ENCODE peak calls at places on chromosomes 11 and 22, in four cellular contexts. E is PC-3; X is CD8-positive, alpha-beta T cell; Q is heart right ventricle. N is an unnamed sample.

GRCh38 chr11:128417607-128418324 is 169.6 kb downstream of the ETS1 start:
- DNase-seq in Q (peak; percentile 26), X (no peak), E (peak; percentile 78), N (peak; percentile 95)

GRCh38 chr11:208917-209260 is 1.4 kb downstream of the RIC8A start:
- DNase-seq in Q (peak; percentile 35), E (no peak), X (no peak), N (no peak)

GRCh38 chr11:26993965-26994446 is at the start of gene FIBIN:
- DNase-seq in E (no peak), X (no peak), Q (peak; percentile 27), N (peak; percentile 70)

GRCh38 chr11:36015806-36016205 is 71.9 kb downstream of the LDLRAD3 start:
- DNase-seq in Q (peak; percentile 39), E (no peak), X (no peak), N (no peak)

GRCh38 chr11:44505591-44506054 is 59.8 kb upstream of the CD82 start:
- DNase-seq in X (no peak), E (peak; percentile 34), Q (no peak), N (peak; percentile 67)

GRCh38 chr11:45163956-45164575 is 17.6 kb downstream of the PRDM11 start:
- DNase-seq in X (no peak), E (no peak), Q (no peak), N (peak; percentile 41)

GRCh38 chr11:14148653-14149273 is 186.2 kb downstream of the SPON1 start:
- DNase-seq in Q (no peak), E (peak; percentile 72), X (no peak), N (peak; percentile 6)

GRCh38 chr11:74766905-74767304 is 18.3 kb downstream of the RNF169 start:
- DNase-seq in E (no peak), Q (no peak), X (no peak), N (no peak)

GRCh38 chr11:44585421-44585820 is 20.0 kb downstream of the CD82 start:
- DNase-seq in E (no peak), X (no peak), Q (no peak), N (no peak)

GRCh38 chr22:50016308-50016987 is 3.9 kb upstream of the IL17REL start:
- DNase-seq in E (no peak), X (no peak), Q (no peak), N (no peak)

GRCh38 chr11:132410383-132410782 is 1040.0 kb downstream of the NTM start:
- DNase-seq in X (no peak), Q (no peak), E (no peak), N (no peak)

GRCh38 chr22:42990131-42990838 is 24.7 kb downstream of the PACSIN2 start:
- DNase-seq in Q (no peak), E (peak; percentile 86), X (no peak), N (peak; percentile 87)

GRCh38 chr11:115848080-115848479 is 343.9 kb upstream of the CADM1 start:
- DNase-seq in E (no peak), X (no peak), Q (no peak), N (no peak)

GRCh38 chr11:133040289-133040893 is 491.9 kb downstream of the OPCML start:
- DNase-seq in Q (no peak), X (no peak), E (no peak), N (peak; percentile 51)

GRCh38 chr22:30694171-30694637 is 470 bp upstream of the OSBP2 start:
- DNase-seq in E (peak; percentile 44), Q (peak; percentile 26), X (peak; percentile 12), N (no peak)

GRCh38 chr11:74989269-74989655 is 529 bp downstream of the NEU3 start:
- DNase-seq in E (peak; percentile 32), X (no peak), Q (no peak), N (no peak)

GRCh38 chr22:27113211-27114030 is 456.0 kb downstream of the MIAT start:
- DNase-seq in Q (peak; percentile 50), E (peak; percentile 70), X (no peak), N (peak; percentile 99)

GRCh38 chr11:116929393-116930090 is 92.1 kb upstream of the APOA1 start:
- DNase-seq in Q (peak; percentile 21), X (no peak), E (no peak), N (peak; percentile 21)

GRCh38 chr22:48794906-48795305 is 1032.8 kb downstream of the BRD1 start:
- DNase-seq in X (no peak), Q (no peak), E (no peak), N (no peak)

GRCh38 chr11:108733479-108734116 is 68.7 kb downstream of the DDX10 start:
- DNase-seq in Q (no peak), E (peak; percentile 45), X (no peak), N (peak; percentile 82)

GRCh38 chr11:76916712-76917111 is 56.0 kb downstream of the ACER3 start:
- DNase-seq in E (no peak), X (no peak), Q (no peak), N (no peak)

GRCh38 chr22:45475063-45475747 is 27.5 kb upstream of the FBLN1 start:
- DNase-seq in E (no peak), X (no peak), Q (no peak), N (no peak)

GRCh38 chr22:46379301-46379930 is 43.9 kb downstream of the TRMU start:
- DNase-seq in Q (no peak), E (no peak), X (no peak), N (no peak)

GRCh38 chr11:10674440-10674855 is 19.1 kb downstream of the IRAG1 start:
- DNase-seq in Q (no peak), E (no peak), X (no peak), N (no peak)

GRCh38 chr11:10669258-10670033 is 24.1 kb downstream of the IRAG1 start:
- DNase-seq in Q (no peak), X (no peak), E (peak; percentile 40), N (peak; percentile 44)

GRCh38 chr11:10674991-10675440 is 18.5 kb downstream of the IRAG1 start:
- DNase-seq in E (no peak), Q (peak; percentile 34), X (no peak), N (no peak)

GRCh38 chr11:10670099-10670498 is 23.5 kb downstream of the IRAG1 start:
- DNase-seq in X (no peak), Q (no peak), E (no peak), N (no peak)

DNA sequence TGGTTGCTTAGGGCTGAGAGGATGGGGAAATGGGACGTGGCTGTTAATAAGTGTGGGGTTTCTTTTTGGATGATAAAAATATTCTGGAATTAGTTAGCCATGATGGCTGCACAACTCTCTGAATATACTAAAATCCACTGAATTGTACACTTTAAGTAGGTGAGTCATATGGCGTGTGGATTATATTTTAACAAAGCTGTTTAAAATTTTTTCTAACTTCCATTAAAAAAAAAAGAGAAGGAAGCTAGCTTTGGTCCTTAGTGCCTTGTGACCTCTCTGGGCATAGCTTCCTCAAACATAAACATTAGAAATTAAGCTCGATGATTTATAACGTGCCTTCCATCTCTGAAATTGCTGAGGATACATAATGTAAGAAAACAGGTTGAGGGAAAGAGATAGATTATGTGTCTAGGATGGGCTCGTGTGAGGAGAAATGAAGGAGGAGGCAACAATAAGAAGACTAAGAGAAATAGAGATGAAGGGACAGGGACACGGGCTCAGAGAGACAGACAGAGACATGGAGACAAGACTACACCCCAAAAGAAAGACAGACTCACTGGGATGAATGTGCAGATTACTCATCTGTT is 20.0 kb downstream of the IRAG1 start:
- DNase-seq in E (no peak), Q (no peak), X (no peak), N (no peak)
- H3K27ac ChIP-seq in E (no peak overlapping the region), Q (peak overlapping the region; percentile 59), X (no peak overlapping the region), N (no peak overlapping the region)

GRCh38 chr22:39184586-39185577 is 32.4 kb upstream of the CBX7 start:
- DNase-seq in Q (no peak), X (no peak), E (no peak), N (peak; percentile 39)
- H3K27ac ChIP-seq in Q (peak overlapping the region; percentile 82), X (no peak overlapping the region), E (no peak overlapping the region), N (no peak overlapping the region)

DNA sequence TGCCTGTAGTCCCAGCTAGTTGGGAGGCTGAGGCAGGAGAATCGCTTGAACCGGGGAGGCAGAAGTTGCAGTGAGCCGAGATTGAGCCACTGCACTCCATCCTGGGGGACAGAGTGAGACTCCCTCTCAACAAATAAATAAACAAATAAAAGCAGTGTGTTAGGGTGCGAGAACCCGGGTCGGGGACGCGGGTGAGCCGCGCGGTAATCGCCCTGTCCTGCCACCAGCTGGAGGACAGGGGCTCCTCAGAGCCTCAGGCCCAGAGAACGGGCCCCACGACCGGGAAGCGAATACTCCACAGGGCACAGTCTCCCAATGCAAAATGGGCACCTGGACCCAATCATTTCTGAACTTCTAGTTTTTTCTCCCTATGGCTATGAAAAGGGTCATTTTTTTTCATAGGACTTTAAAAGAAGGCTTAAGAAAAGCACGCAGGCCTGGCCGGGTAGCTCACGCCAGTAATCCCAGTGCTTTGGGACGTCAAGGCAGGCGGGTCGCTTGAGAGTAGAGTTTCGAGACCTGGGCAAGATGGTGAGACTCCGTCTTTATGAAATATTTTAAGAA is 744 bp upstream of the MCM5 start:
- DNase-seq in E (no peak), Q (no peak), X (no peak), N (no peak)
- H3K27ac ChIP-seq in E (peak overlapping the region; percentile 27), Q (peak overlapping the region; percentile 64), X (peak overlapping the region; percentile 73), N (peak overlapping the region; percentile 24)

GRCh38 chr11:63951779-63952536 is 13.2 kb downstream of the NAA40 start:
- DNase-seq in Q (no peak), E (no peak), X (no peak), N (no peak)
- H3K27ac ChIP-seq in Q (no peak overlapping the region), E (no peak overlapping the region), X (peak overlapping the region; percentile 0), N (no peak overlapping the region)

GRCh38 chr11:79439430-79439892 is 1.4 kb downstream of the TENM4 start:
- DNase-seq in Q (no peak), E (no peak), X (no peak), N (peak; percentile 41)
- H3K27ac ChIP-seq in Q (peak overlapping the region; percentile 51), E (no peak overlapping the region), X (no peak overlapping the region), N (peak overlapping the region; percentile 87)

GRCh38 chr11:64925536-64926449 is 1.3 kb downstream of the PPP2R5B start:
- DNase-seq in X (no peak), Q (no peak), E (no peak), N (no peak)

GRCh38 chr11:64928957-64929356 is 4.5 kb downstream of the PPP2R5B start:
- DNase-seq in Q (no peak), X (no peak), E (no peak), N (no peak)

GRCh38 chr11:64924910-64925284 is 408 bp downstream of the PPP2R5B start:
- DNase-seq in E (no peak), X (no peak), Q (peak; percentile 40), N (no peak)

GRCh38 chr11:64923944-64924909 is at the start of gene PPP2R5B:
- DNase-seq in X (peak; percentile 78), Q (peak; percentile 94), E (peak; percentile 97), N (peak; percentile 92)

DNA sequence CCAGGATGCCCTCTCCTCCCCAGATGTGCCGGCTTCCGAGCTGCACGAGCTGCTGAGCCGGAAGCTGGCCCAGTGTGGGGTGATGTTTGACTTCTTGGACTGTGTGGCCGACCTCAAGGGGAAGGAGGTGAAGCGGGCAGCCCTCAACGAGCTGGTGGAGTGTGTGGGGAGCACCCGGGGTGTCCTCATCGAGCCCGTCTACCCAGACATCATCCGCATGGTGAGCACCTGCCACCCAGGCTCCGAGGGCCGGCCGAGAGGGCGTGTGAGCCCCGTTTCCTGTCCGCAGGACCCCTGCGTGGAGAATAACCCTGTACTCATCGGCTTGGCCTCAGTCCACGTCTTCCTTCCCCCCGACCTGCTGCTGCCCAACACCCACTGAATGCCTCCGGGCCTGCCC is 2.2 kb downstream of the PPP2R5B start:
- DNase-seq in X (no peak), Q (no peak), E (no peak), N (no peak)
- H3K27ac ChIP-seq in X (no peak overlapping the region), Q (no peak overlapping the region), E (no peak overlapping the region), N (no peak overlapping the region)

DNA sequence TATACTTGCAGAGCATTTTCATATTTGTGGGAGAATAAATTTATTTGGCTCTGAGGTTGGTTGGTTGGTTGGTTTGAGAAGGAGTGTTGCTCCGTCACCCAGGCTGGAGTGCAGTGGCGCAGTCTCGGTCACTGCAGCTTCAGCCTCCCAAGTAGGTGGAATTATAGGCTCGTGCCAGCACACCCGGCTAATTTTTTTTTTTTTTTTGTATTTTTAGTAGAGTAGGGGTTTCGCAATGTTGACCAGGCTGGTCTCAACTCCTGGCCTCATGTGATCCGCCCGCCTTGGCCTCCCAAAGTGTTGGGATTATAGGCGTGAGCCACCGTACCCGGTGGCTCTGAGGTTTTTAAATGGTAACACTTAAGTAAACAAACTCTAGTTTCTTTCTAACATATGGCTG is 161.1 kb downstream of the TEAD1 start:
- DNase-seq in E (no peak), X (no peak), Q (no peak), N (no peak)
- H3K27ac ChIP-seq in E (no peak overlapping the region), X (no peak overlapping the region), Q (no peak overlapping the region), N (no peak overlapping the region)

N was measured in astrocyte.